ENCODE peak calls at places on chromosomes 3 and 15, in six cellular contexts. J is fibroblast of pulmonary artery, W is heart right ventricle, R is AG09309, U is GM12865, K is endothelial cell. I is an unnamed sample.
A peak's percentile ranks its signal among the peaks of the same experiment; 100 is the strongest.

GRCh38 chr3:71055602-71056001 is 527.9 kb downstream of the FOXP1 start:
- DNase-seq in J (peak; percentile 90), W (no peak), R (no peak), U (no peak), K (no peak), I (no peak)

GRCh38 chr3:148643389-148643840 is 54.3 kb upstream of the AGTR1 start:
- DNase-seq in J (peak; percentile 72), W (no peak), R (peak; percentile 62), U (no peak), K (no peak), I (no peak)

GRCh38 chr15:57165992-57166391 is 210.3 kb upstream of the CGNL1 start:
- DNase-seq in J (peak; percentile 71), W (no peak), R (no peak), U (no peak), K (no peak), I (no peak)

GRCh38 chr3:18111702-18112311 is 313.3 kb downstream of the SATB1 start:
- DNase-seq in J (no peak), W (no peak), R (no peak), U (peak; percentile 16), K (no peak), I (no peak)

GRCh38 chr3:184361532-184361931 is at the start of the genes CLCN2 and POLR2H:
- DNase-seq in J (peak; percentile 49), W (peak; percentile 68), R (no peak), U (peak; percentile 54), K (peak; percentile 79), I (peak; percentile 65)

GRCh38 chr3:177478170-177478859 is 281.0 kb upstream of the TBL1XR1 start:
- DNase-seq in J (peak; percentile 99), W (no peak), R (peak; percentile 100), U (no peak), K (no peak), I (no peak)

GRCh38 chr15:41698779-41699178 is 38.6 kb downstream of the MGA start:
- DNase-seq in J (no peak), W (no peak), R (peak; percentile 37), U (no peak), K (no peak), I (no peak)

GRCh38 chr15:100707229-100707628 is 104.8 kb downstream of the ASB7 start:
- DNase-seq in J (no peak), W (no peak), R (no peak), U (no peak), K (no peak), I (no peak)

GRCh38 chr15:101022306-101022705 is 103.1 kb downstream of the LRRK1 start:
- DNase-seq in J (no peak), W (no peak), R (no peak), U (no peak), K (no peak), I (no peak)

GRCh38 chr3:194138732-194139084 is 2.8 kb downstream of the HES1 start:
- DNase-seq in J (no peak), W (no peak), R (no peak), U (no peak), K (no peak), I (no peak)

GRCh38 chr3:142154186-142154585 is 4.8 kb upstream of the TFDP2 start:
- DNase-seq in J (no peak), W (no peak), R (no peak), U (no peak), K (no peak), I (no peak)

GRCh38 chr3:27578032-27578431 is 93.8 kb upstream of the SLC4A7 start:
- DNase-seq in J (peak; percentile 50), W (no peak), R (no peak), U (no peak), K (no peak), I (no peak)

GRCh38 chr3:11034297-11035000 is 41.9 kb downstream of the SLC6A1 start:
- DNase-seq in J (no peak), W (no peak), R (no peak), U (no peak), K (no peak), I (no peak)

GRCh38 chr3:146865175-146865755 is 260.1 kb upstream of the PLSCR5 start:
- DNase-seq in J (no peak), W (no peak), R (no peak), U (no peak), K (no peak), I (no peak)

GRCh38 chr3:33030802-33031201 is 66.1 kb downstream of the GLB1 start:
- DNase-seq in J (no peak), W (no peak), R (no peak), U (peak; percentile 16), K (no peak), I (no peak)

GRCh38 chr3:157151627-157152026 is 8.3 kb downstream of the CCNL1 start:
- DNase-seq in J (no peak), W (no peak), R (no peak), U (no peak), K (no peak), I (no peak)

GRCh38 chr3:139448104-139448503 is 28.2 kb downstream of the RBP2 start:
- DNase-seq in J (no peak), W (no peak), R (no peak), U (no peak), K (no peak), I (no peak)

GRCh38 chr3:175238848-175239247 is 379.7 kb downstream of the NAALADL2 start:
- DNase-seq in J (no peak), W (no peak), R (no peak), U (no peak), K (no peak), I (no peak)

GRCh38 chr3:26058774-26059455 is 269.0 kb downstream of the OXSM start:
- DNase-seq in J (no peak), W (no peak), R (no peak), U (no peak), K (no peak), I (no peak)

GRCh38 chr3:131193671-131194291 is 167.1 kb downstream of the NEK11 start:
- DNase-seq in J (peak; percentile 8), W (no peak), R (no peak), U (no peak), K (no peak), I (no peak)
- TF ChIP-seq CTCF in J (peak; percentile 25), W (no peak), R (no peak), U (no peak), K (no peak), I (peak; percentile 18)

DNA sequence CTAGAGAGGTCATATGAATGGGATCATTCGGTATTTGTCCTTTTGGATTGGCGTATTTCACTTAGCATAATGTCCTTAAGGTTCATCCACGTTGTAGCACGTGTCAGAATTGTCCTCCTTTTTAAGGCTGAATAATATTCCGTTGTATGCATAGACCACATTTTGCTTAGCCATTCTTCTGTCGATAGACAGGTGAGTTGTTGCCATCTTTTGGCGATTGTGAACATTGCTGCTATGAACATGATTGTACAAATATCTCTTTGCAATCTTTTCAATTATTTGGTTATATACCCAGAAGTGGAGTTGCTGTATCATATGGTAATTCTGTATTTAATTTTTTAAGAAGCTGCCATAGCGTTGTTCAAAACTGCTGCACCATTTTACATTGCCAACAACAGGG is 52.4 kb upstream of the GOLGA8J start:
- DNase-seq in J (peak; percentile 6), W (no peak), R (no peak), U (no peak), K (no peak), I (no peak)
- TF ChIP-seq CTCF in J (no peak), W (no peak), R (peak; percentile 26), U (no peak), K (no peak), I (no peak)

GRCh38 chr15:33007295-33007855 is 187.1 kb downstream of the FMN1 start:
- DNase-seq in J (peak; percentile 56), W (no peak), R (no peak), U (no peak), K (peak; percentile 22), I (no peak)
- TF ChIP-seq CTCF in J (peak; percentile 41), W (no peak), R (no peak), U (no peak), K (no peak), I (no peak)

GRCh38 chr3:81871358-81872152 is 110.1 kb upstream of the GBE1 start:
- DNase-seq in J (peak; percentile 6), W (no peak), R (no peak), U (peak; percentile 12), K (no peak), I (no peak)
- TF ChIP-seq CTCF in J (no peak), W (peak; percentile 48), R (no peak), U (no peak), K (peak; percentile 62), I (no peak)

GRCh38 chr3:119792270-119792669 is 10.4 kb downstream of the NR1I2 start:
- DNase-seq in J (no peak), W (no peak), R (no peak), U (no peak), K (no peak), I (no peak)
- TF ChIP-seq CTCF in J (no peak), W (no peak), R (no peak), U (no peak), K (no peak), I (no peak)

GRCh38 chr15:88803241-88803919 is at the start of gene ACAN:
- DNase-seq in J (no peak), W (no peak), R (no peak), U (no peak), K (peak; percentile 31), I (no peak)

GRCh38 chr15:88802991-88803240 is 320 bp upstream of the ACAN start:
- DNase-seq in J (no peak), W (no peak), R (no peak), U (no peak), K (peak; percentile 21), I (no peak)

GRCh38 chr15:88804257-88804656 is 1.0 kb downstream of the ACAN start:
- DNase-seq in J (no peak), W (no peak), R (no peak), U (no peak), K (no peak), I (no peak)

GRCh38 chr15:88803920-88804247 is 648 bp downstream of the ACAN start:
- DNase-seq in J (no peak), W (no peak), R (no peak), U (no peak), K (no peak), I (no peak)

GRCh38 chr15:88805031-88805780 is 2.0 kb downstream of the ACAN start:
- DNase-seq in J (no peak), W (no peak), R (no peak), U (no peak), K (no peak), I (no peak)
- TF ChIP-seq CTCF in J (no peak), W (no peak), R (no peak), U (no peak), K (no peak), I (peak; percentile 37)

GRCh38 chr15:77871838-77872371 is 205.6 kb downstream of the TBC1D2B start:
- DNase-seq in J (no peak), W (no peak), R (no peak), U (no peak), K (peak; percentile 26), I (no peak)
- TF ChIP-seq CTCF in J (no peak), W (no peak), R (peak; percentile 32), U (peak; percentile 10), K (peak; percentile 30), I (no peak)

GRCh38 chr3:149752051-149752787 is at the start of gene COMMD2:
- DNase-seq in J (peak; percentile 86), W (peak; percentile 72), R (peak; percentile 39), U (peak; percentile 96), K (peak; percentile 66), I (peak; percentile 90)
- TF ChIP-seq CTCF in J (peak; percentile 21), W (peak; percentile 33), R (peak; percentile 18), U (peak; percentile 36), K (peak; percentile 59), I (peak; percentile 37)

I was measured in GM06990.